ENCODE peak calls at places on chromosomes 1 and 21, in six cellular contexts. X, U, T, V, E and Z are unnamed samples.

GRCh38 chr1:47561523-47562007 is 123.7 kb downstream of the FOXD2 start:
- DNase-seq in X (no peak), U (peak; percentile 94), E (no peak), T (no peak), V (no peak), Z (no peak)

GRCh38 chr1:28322209-28322608 is 6.6 kb upstream of the MED18 start:
- DNase-seq in X (no peak), T (no peak), V (no peak), E (no peak), U (peak; percentile 21), Z (no peak)

GRCh38 chr21:30434033-30434631 is 4.1 kb downstream of the KRTAP13-4 start:
- DNase-seq in U (peak; percentile 47), V (no peak), X (peak; percentile 42), E (peak; percentile 53), T (peak; percentile 23), Z (peak; percentile 16)

GRCh38 chr1:205598841-205599666 is 32.8 kb downstream of the ELK4 start:
- DNase-seq in X (peak; percentile 98), V (no peak), T (no peak), U (no peak), E (no peak), Z (no peak)

GRCh38 chr1:145994391-145995120 is 1.8 kb downstream of the TXNIP start:
- DNase-seq in E (no peak), V (no peak), X (no peak), T (no peak), U (no peak), Z (no peak)

GRCh38 chr1:27161594-27161993 is 6.7 kb upstream of the SLC9A1 start:
- DNase-seq in X (no peak), U (peak; percentile 91), V (no peak), E (no peak), T (peak; percentile 87), Z (no peak)

GRCh38 chr1:55781944-55782482 is 566.8 kb upstream of the USP24 start:
- DNase-seq in V (no peak), T (no peak), X (peak; percentile 68), E (no peak), U (peak; percentile 77), Z (no peak)

GRCh38 chr1:149936992-149937705 is 470 bp upstream of the MTMR11 start:
- DNase-seq in T (no peak), V (no peak), U (peak; percentile 96), E (no peak), X (peak; percentile 45), Z (no peak)

GRCh38 chr1:27299385-27300252 is 22.3 kb upstream of the TMEM222 start:
- DNase-seq in E (peak; percentile 76), U (peak; percentile 99), X (peak; percentile 98), T (no peak), V (peak; percentile 71), Z (no peak)

GRCh38 chr1:43990271-43991199 is 864 bp upstream of the CCDC24 start:
- DNase-seq in U (no peak), V (peak; percentile 61), E (no peak), X (no peak), T (no peak), Z (no peak)

GRCh38 chr1:211036701-211037494 is 97.0 kb downstream of the KCNH1 start:
- DNase-seq in T (no peak), E (no peak), U (peak; percentile 64), X (peak; percentile 14), V (no peak), Z (no peak)

GRCh38 chr1:243325305-243325890 is 69.6 kb downstream of the SDCCAG8 start:
- DNase-seq in X (peak; percentile 84), U (peak; percentile 62), T (peak; percentile 59), V (no peak), E (peak; percentile 55), Z (no peak)

GRCh38 chr1:183609313-183609712 is 19.1 kb upstream of the NCF2 start:
- DNase-seq in X (peak; percentile 72), T (peak; percentile 43), E (peak; percentile 20), U (peak; percentile 80), V (no peak), Z (no peak)

GRCh38 chr1:12451560-12451900 is 166.5 kb downstream of the DHRS3 start:
- DNase-seq in X (no peak), U (no peak), V (no peak), T (no peak), E (no peak), Z (no peak)

GRCh38 chr1:182917386-182917785 is 35.6 kb downstream of the SHCBP1L start:
- DNase-seq in E (no peak), T (peak; percentile 64), X (no peak), V (no peak), U (no peak), Z (no peak)

GRCh38 chr1:31571340-31572295 is 4.7 kb upstream of the TINAGL1 start:
- DNase-seq in X (no peak), E (no peak), V (no peak), T (peak; percentile 27), U (no peak), Z (no peak)

GRCh38 chr1:26156285-26157038 is 2.4 kb upstream of the FAM110D start:
- DNase-seq in X (peak; percentile 41), E (peak; percentile 66), T (no peak), U (no peak), V (no peak), Z (no peak)

GRCh38 chr1:201984446-201984845 is 2.0 kb downstream of the RNPEP start:
- DNase-seq in U (no peak), T (no peak), V (no peak), X (no peak), E (no peak), Z (no peak)

GRCh38 chr1:205750683-205751651 is 985 bp upstream of the NUCKS1 start:
- DNase-seq in U (no peak), X (no peak), T (no peak), E (peak; percentile 11), V (no peak), Z (no peak)

GRCh38 chr1:46166521-46167462 is 8.1 kb upstream of the TSPAN1 start:
- DNase-seq in T (peak; percentile 75), E (no peak), X (peak; percentile 32), V (peak; percentile 63), U (no peak), Z (no peak)

GRCh38 chr21:34819357-34819999 is 150.7 kb downstream of the CLIC6 start:
- DNase-seq in X (no peak), E (no peak), T (no peak), U (peak; percentile 40), V (no peak), Z (no peak)

GRCh38 chr1:231691618-231692259 is 65.1 kb downstream of the DISC1 start:
- DNase-seq in X (peak; percentile 55), V (no peak), U (peak; percentile 66), T (no peak), E (peak; percentile 43), Z (no peak)

GRCh38 chr1:18913065-18913502 is 10.7 kb upstream of the ALDH4A1 start:
- DNase-seq in T (peak; percentile 64), V (peak; percentile 77), U (peak; percentile 42), X (peak; percentile 85), E (peak; percentile 87), Z (peak; percentile 68)

GRCh38 chr1:226634156-226634588 is 85.6 kb downstream of the STUM start:
- DNase-seq in U (no peak), E (peak; percentile 83), T (peak; percentile 81), X (peak; percentile 70), V (peak; percentile 86), Z (peak; percentile 74)

GRCh38 chr1:77134359-77134758 is 84.9 kb downstream of the PIGK start:
- DNase-seq in E (no peak), V (no peak), U (no peak), T (no peak), X (peak; percentile 22), Z (no peak)

GRCh38 chr1:235874226-235874625 is 7.5 kb upstream of the LYST start:
- DNase-seq in T (no peak), X (no peak), E (no peak), U (no peak), V (no peak), Z (no peak)

GRCh38 chr1:69569281-69569970 is 1.7 kb downstream of the LRRC7 start:
- DNase-seq in T (no peak), E (peak; percentile 3), V (peak; percentile 22), X (no peak), U (no peak), Z (no peak)

GRCh38 chr1:43747736-43748135 is 40.4 kb downstream of the ST3GAL3 start:
- DNase-seq in U (peak; percentile 52), V (no peak), X (no peak), T (no peak), E (no peak), Z (no peak)

GRCh38 chr1:224381880-224382548 is 25.3 kb downstream of the CNIH4 start:
- DNase-seq in V (no peak), T (no peak), E (no peak), X (no peak), U (peak; percentile 6), Z (no peak)

GRCh38 chr1:89633103-89633744 is at the start of gene LRRC8C:
- DNase-seq in E (peak; percentile 69), X (peak; percentile 58), T (peak; percentile 78), V (peak; percentile 77), U (peak; percentile 13), Z (peak; percentile 44)

GRCh38 chr1:33043267-33044090 is 6.8 kb upstream of the AK2 start:
- DNase-seq in E (no peak), T (no peak), X (no peak), U (no peak), V (no peak), Z (no peak)

GRCh38 chr1:201758508-201759050 is 70.4 kb upstream of the IPO9 start:
- DNase-seq in X (no peak), T (peak; percentile 49), E (no peak), V (no peak), U (no peak), Z (no peak)

GRCh38 chr1:162855461-162856150 is 5.4 kb downstream of the CCDC190 start:
- DNase-seq in U (peak; percentile 30), T (no peak), X (peak; percentile 60), E (no peak), V (no peak), Z (no peak)

DNA sequence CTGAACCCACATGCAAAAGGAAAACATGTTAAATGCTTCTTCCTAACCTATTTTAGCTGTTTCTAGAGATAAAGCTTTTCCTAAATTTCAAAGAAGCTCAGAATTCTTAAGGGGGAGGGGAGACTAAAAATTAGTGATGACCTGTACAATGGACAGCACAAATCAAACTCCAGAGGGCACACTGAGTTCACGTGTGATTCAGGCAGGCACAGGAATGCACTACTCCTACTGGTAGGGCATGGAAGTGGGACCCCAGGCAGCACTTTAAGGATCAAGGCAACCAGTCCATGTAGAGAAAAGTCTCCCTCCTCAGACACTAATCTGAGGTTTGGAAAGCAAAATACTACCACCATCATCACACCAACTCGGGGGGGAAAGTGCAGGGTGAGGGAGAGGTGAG is 31.3 kb upstream of the CLCA4 start:
- DNase-seq in E (peak; percentile 57), U (peak; percentile 67), X (peak; percentile 37), T (peak; percentile 39), V (no peak), Z (no peak)
- TF ChIP-seq CTCF in E (peak; percentile 37), U (peak; percentile 72), X (peak; percentile 35), T (peak; percentile 59), V (no peak), Z (peak; percentile 51)

GRCh38 chr1:167401260-167401873 is 117.0 kb downstream of the CD247 start:
- DNase-seq in X (peak; percentile 76), T (peak; percentile 70), U (peak; percentile 65), E (peak; percentile 62), V (peak; percentile 48), Z (peak; percentile 20)
- TF ChIP-seq CTCF in X (peak; percentile 72), T (peak; percentile 83), U (peak; percentile 64), E (peak; percentile 57), V (no peak), Z (peak; percentile 73)

GRCh38 chr1:17909634-17910033 is 154.5 kb downstream of the ACTL8 start:
- DNase-seq in U (no peak), X (peak; percentile 22), V (no peak), E (peak; percentile 46), T (no peak), Z (no peak)
- TF ChIP-seq CTCF in U (no peak), X (peak; percentile 36), V (no peak), E (peak; percentile 56), T (peak; percentile 33), Z (peak; percentile 14)

GRCh38 chr21:37060296-37060695 is 12.6 kb downstream of the PIGP start:
- DNase-seq in X (peak; percentile 93), V (no peak), U (peak; percentile 95), E (peak; percentile 28), T (peak; percentile 26), Z (no peak)
- TF ChIP-seq CTCF in X (peak; percentile 23), V (no peak), U (peak; percentile 32), E (peak; percentile 25), T (no peak), Z (no peak)